ENCODE peak calls at places on chromosomes 2 and 18, in four cellular contexts. Z, M, O and L are unnamed samples.

GRCh38 chr18:76396792-76397191 is 98.2 kb downstream of the ZNF516 start:
- DNase-seq in O (no peak), M (no peak), Z (no peak), L (no peak)

GRCh38 chr2:156199588-156199987 is 132.9 kb downstream of the NR4A2 start:
- DNase-seq in Z (no peak), M (no peak), O (no peak), L (no peak)

GRCh38 chr18:58896268-58896667 is 31.6 kb downstream of the ZNF532 start:
- DNase-seq in Z (no peak), O (no peak), M (peak; percentile 36), L (no peak)

GRCh38 chr2:188884552-188884951 is 89.6 kb upstream of the COL3A1 start:
- DNase-seq in Z (no peak), M (no peak), O (no peak), L (no peak)

GRCh38 chr2:71555798-71556454 is 102.6 kb downstream of the DYSF start:
- DNase-seq in M (no peak), O (peak; percentile 52), Z (no peak), L (no peak)

GRCh38 chr18:2641638-2642037 is 13.9 kb upstream of the SMCHD1 start:
- DNase-seq in M (peak; percentile 77), O (no peak), Z (peak; percentile 7), L (no peak)

GRCh38 chr2:119289093-119289492 is 65.5 kb downstream of the STEAP3 start:
- DNase-seq in Z (no peak), O (no peak), M (no peak), L (no peak)

GRCh38 chr2:234991290-234991689 is 39.5 kb downstream of the SH3BP4 start:
- DNase-seq in Z (no peak), M (no peak), O (no peak), L (no peak)

GRCh38 chr2:8692783-8693768 is 11.2 kb downstream of the ID2 start:
- DNase-seq in O (peak; percentile 30), M (no peak), Z (peak; percentile 70), L (peak; percentile 72)

GRCh38 chr2:42809131-42809875 is 16.9 kb upstream of the HAAO start:
- DNase-seq in O (no peak), Z (no peak), M (no peak), L (no peak)

GRCh38 chr18:23650963-23651927 is 11.5 kb downstream of the ANKRD29 start:
- DNase-seq in Z (no peak), O (peak; percentile 66), M (no peak), L (no peak)

GRCh38 chr2:11482473-11483031 is 16.6 kb upstream of the E2F6 start:
- DNase-seq in M (no peak), O (no peak), Z (no peak), L (peak; percentile 43)

GRCh38 chr18:42155024-42155423 is 200.0 kb downstream of the PIK3C3 start:
- DNase-seq in M (no peak), Z (no peak), O (no peak), L (no peak)

GRCh38 chr2:147937744-147938349 is 82.7 kb downstream of the ORC4 start:
- DNase-seq in O (peak; percentile 40), M (no peak), Z (peak; percentile 47), L (peak; percentile 36)
- TF ChIP-seq FOXK2 in O (no peak), M (no peak), Z (no peak), L (no peak)

GRCh38 chr2:127254386-127254981 is 34.4 kb upstream of the CYP27C1 start:
- DNase-seq in O (no peak), M (no peak), Z (no peak), L (no peak)
- TF ChIP-seq FOXK2 in O (no peak), M (no peak), Z (no peak), L (no peak)

GRCh38 chr18:49814147-49814499 is 790 bp upstream of the ACAA2 start:
- DNase-seq in M (no peak), Z (peak; percentile 22), O (peak; percentile 23), L (peak; percentile 15)
- TF ChIP-seq FOXK2 in M (no peak), Z (no peak), O (no peak), L (no peak)

DNA sequence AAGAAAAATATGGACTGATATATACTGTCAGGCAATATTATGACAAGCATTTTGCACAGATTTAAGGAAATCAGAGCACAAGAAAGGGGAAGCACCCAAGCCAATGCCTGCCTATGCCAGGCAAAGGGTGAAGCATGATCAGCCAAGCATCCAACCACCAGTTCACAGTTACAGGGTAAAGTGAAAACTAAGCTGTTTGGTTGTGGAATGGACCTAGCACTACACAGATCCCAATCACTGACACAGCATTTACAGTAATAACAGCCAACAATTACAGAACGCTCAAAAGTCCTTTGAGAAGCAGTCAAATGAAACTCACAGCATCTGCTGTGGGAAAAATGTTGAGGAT is 90.3 kb downstream of the SP3 start:
- DNase-seq in O (no peak), Z (no peak), M (peak; percentile 84), L (no peak)
- TF ChIP-seq FOXK2 in O (no peak), Z (no peak), M (no peak), L (no peak)

GRCh38 chr2:46394649-46395510 is 84.5 kb upstream of the TMEM247 start:
- DNase-seq in O (peak; percentile 92), M (peak; percentile 4), Z (no peak), L (no peak)
- TF ChIP-seq FOXK2 in O (peak; percentile 86), M (no peak), Z (no peak), L (no peak)

GRCh38 chr18:69703461-69703860 is 244.2 kb downstream of the CD226 start:
- DNase-seq in M (no peak), Z (no peak), O (no peak), L (no peak)
- TF ChIP-seq FOXK2 in M (no peak), Z (no peak), O (no peak), L (no peak)

DNA sequence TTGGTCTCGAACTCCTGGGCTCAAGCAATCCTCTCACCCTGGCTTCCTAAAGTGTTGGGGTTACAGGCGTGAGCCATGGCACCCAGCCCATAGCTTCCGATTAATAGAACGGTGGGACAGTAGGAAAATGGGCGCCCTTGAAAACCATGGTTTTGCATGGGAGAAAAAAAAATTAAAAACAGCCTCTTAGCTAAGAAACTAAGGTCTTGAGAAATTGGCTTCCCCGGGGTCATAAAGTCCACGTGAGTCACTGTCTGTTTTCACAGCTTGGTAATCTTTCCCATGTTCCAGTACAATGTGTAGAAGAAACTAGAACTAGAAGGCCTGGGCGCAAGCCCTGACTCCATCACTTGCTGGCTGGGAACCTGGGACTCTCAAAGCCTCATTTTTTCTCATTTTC is 20.7 kb downstream of the B3GNT2 start:
- DNase-seq in Z (no peak), O (peak; percentile 55), M (no peak), L (no peak)
- TF ChIP-seq FOXK2 in Z (no peak), O (no peak), M (no peak), L (no peak)

GRCh38 chr18:5890606-5891360 is 4.5 kb downstream of the TMEM200C start:
- DNase-seq in O (peak; percentile 11), M (no peak), Z (no peak), L (no peak)

GRCh38 chr18:5894215-5894612 is 1.1 kb downstream of the TMEM200C start:
- DNase-seq in M (no peak), Z (no peak), O (no peak), L (no peak)

GRCh38 chr18:5894613-5895299 is 566 bp downstream of the TMEM200C start:
- DNase-seq in O (no peak), M (no peak), Z (no peak), L (peak; percentile 21)

GRCh38 chr18:5891361-5892215 is 3.7 kb downstream of the TMEM200C start:
- DNase-seq in Z (no peak), O (no peak), M (no peak), L (no peak)

DNA sequence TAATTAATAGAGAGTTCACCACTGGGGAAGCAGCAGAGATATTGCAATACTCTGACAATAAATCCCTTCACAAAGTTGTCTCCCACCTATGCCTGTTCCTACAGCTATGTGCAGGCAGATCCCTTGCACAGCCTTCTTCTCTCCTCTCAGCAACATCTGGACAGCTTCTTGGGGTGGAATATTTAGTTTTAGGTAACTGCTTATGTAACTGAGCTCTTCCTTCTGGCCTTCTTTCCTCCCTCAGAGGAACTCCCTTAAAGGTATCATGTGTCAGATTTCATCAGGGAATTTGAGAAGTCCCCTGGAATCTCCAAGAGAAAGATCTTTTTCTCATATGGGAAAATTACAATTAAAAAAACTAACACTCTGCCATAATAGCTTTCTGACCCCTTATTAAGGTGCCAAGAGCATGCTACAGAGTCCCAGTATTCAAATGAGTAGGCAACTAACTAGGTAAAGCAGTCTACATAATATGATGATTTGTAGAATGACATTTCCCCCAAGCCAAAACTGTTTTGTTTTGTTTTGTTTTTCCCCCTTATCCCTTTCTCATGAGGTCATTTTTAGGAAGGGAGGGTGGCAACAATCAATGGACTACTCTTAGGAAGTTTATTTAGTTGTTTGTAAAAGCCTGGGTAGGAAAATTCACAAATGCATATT is 2.4 kb downstream of the TMEM200C start:
- DNase-seq in O (no peak), Z (no peak), M (no peak), L (no peak)
- TF ChIP-seq FOXK2 in O (no peak), Z (no peak), M (no peak), L (no peak)

GRCh38 chr2:113686537-113686936 is 59.5 kb downstream of the RABL2A start:
- DNase-seq in M (no peak), O (no peak), Z (no peak), L (no peak)
- TF ChIP-seq FOXK2 in M (no peak), O (no peak), Z (no peak), L (no peak)